ENCODE peak calls at places on chromosomes 7 and 10, in ten cellular contexts. W is activated T-cell treated with anti-CD3 and anti-CD28 coated beads, Interleukin-2, amount 50 U/mL, for 72 hours; L is ovary; U is effector memory CD8-positive, alpha-beta T cell; R is IMR-90; T is stimulated activated CD4-positive, alpha-beta T cell treated with anti-CD3 and anti-CD28 coated beads, Interleukin-4, amount 100 ng/mL, for 4 hours; B is dermis microvascular lymphatic vessel endothelial cell; I is osteocyte; A is omental fat pad; F is NCI-H1092. Q is an unnamed sample.

GRCh38 chr7:2031496-2031895 is 201.2 kb downstream of the MAD1L1 start:
- DNase-seq in W (no peak), L (no peak), U (no peak), R (no peak), T (no peak), B (no peak), I (no peak), A (no peak), F (no peak), Q (no peak)

GRCh38 chr7:63925626-63926460 is 72.8 kb upstream of the ZNF722 start:
- DNase-seq in W (peak; percentile 93), L (peak; percentile 92), U (peak; percentile 75), R (no peak), T (peak; percentile 83), B (peak; percentile 22), I (no peak), A (peak; percentile 60), F (peak; percentile 74), Q (peak; percentile 77)

GRCh38 chr7:26436996-26437547 is 145.4 kb downstream of the SNX10 start:
- DNase-seq in W (no peak), L (no peak), U (no peak), R (no peak), T (no peak), B (no peak), I (no peak), A (no peak), F (no peak), Q (no peak)

GRCh38 chr10:128875955-128876354 is 591.1 kb upstream of the MGMT start:
- DNase-seq in W (no peak), L (peak; percentile 22), U (no peak), R (no peak), T (no peak), B (no peak), I (peak; percentile 25), A (no peak), F (no peak), Q (no peak)

GRCh38 chr10:28839600-28840007 is 162.3 kb downstream of the BAMBI start:
- DNase-seq in W (no peak), L (peak; percentile 71), U (no peak), R (peak; percentile 79), T (no peak), B (peak; percentile 5), I (no peak), A (no peak), F (peak; percentile 67), Q (no peak)

GRCh38 chr10:128483216-128483615 is 357.0 kb upstream of the MKI67 start:
- DNase-seq in W (no peak), L (no peak), U (no peak), R (no peak), T (no peak), B (no peak), I (no peak), A (no peak), F (no peak), Q (no peak)

GRCh38 chr7:52777423-52777822 is 258.0 kb upstream of the POM121L12 start:
- DNase-seq in W (no peak), L (no peak), U (no peak), R (no peak), T (no peak), B (no peak), I (no peak), A (no peak), F (no peak), Q (no peak)

GRCh38 chr7:40192036-40192435 is 57.2 kb downstream of the SUGCT start:
- DNase-seq in W (no peak), L (no peak), U (no peak), R (peak; percentile 83), T (no peak), B (no peak), I (no peak), A (no peak), F (no peak), Q (no peak)

GRCh38 chr10:114758331-114758730 is 63.2 kb upstream of the FHIP2A start:
- DNase-seq in W (no peak), L (no peak), U (no peak), R (peak; percentile 21), T (no peak), B (peak; percentile 60), I (no peak), A (no peak), F (no peak), Q (no peak)

GRCh38 chr10:113213041-113213440 is 263.0 kb downstream of the TCF7L2 start:
- DNase-seq in W (no peak), L (no peak), U (no peak), R (no peak), T (no peak), B (no peak), I (no peak), A (no peak), F (no peak), Q (no peak)

GRCh38 chr7:44486693-44487092 is 3.8 kb downstream of the NUDCD3 start:
- DNase-seq in W (no peak), L (no peak), U (no peak), R (peak; percentile 49), T (no peak), B (no peak), I (no peak), A (no peak), F (no peak), Q (no peak)

GRCh38 chr10:89670926-89671325 is 25.9 kb upstream of the PANK1 start:
- DNase-seq in W (no peak), L (no peak), U (no peak), R (peak; percentile 4), T (no peak), B (no peak), I (no peak), A (no peak), F (no peak), Q (no peak)

GRCh38 chr10:3785849-3786290 is 861 bp upstream of the KLF6 start:
- DNase-seq in W (no peak), L (peak; percentile 63), U (peak; percentile 54), R (peak; percentile 60), T (no peak), B (no peak), I (no peak), A (no peak), F (no peak), Q (peak; percentile 46)

GRCh38 chr7:103879411-103879810 is 110.0 kb downstream of the RELN start:
- DNase-seq in W (no peak), L (no peak), U (no peak), R (no peak), T (no peak), B (no peak), I (no peak), A (no peak), F (no peak), Q (no peak)

GRCh38 chr10:104104418-104104817 is 17.6 kb upstream of the SFR1 start:
- DNase-seq in W (no peak), L (no peak), U (no peak), R (no peak), T (no peak), B (no peak), I (no peak), A (no peak), F (no peak), Q (no peak)

GRCh38 chr10:44466236-44466635 is 81.3 kb upstream of the CXCL12 start:
- DNase-seq in W (no peak), L (no peak), U (no peak), R (peak; percentile 51), T (no peak), B (no peak), I (no peak), A (no peak), F (no peak), Q (no peak)

GRCh38 chr10:30752481-30752881 is 122.9 kb upstream of the LYZL2 start:
- DNase-seq in W (no peak), L (no peak), U (no peak), R (no peak), T (no peak), B (no peak), I (no peak), A (no peak), F (no peak), Q (no peak)

GRCh38 chr10:98363188-98363587 is 51.8 kb downstream of the PYROXD2 start:
- DNase-seq in W (no peak), L (no peak), U (no peak), R (no peak), T (no peak), B (no peak), I (no peak), A (no peak), F (no peak), Q (no peak)

Q was measured in central memory CD8-positive, alpha-beta T cell.